ENCODE peak calls at places on chromosomes 6 and 20, in five cellular contexts. P is caudate nucleus, H is Calu3, T is ecto neural progenitor cell, S is MM.1S. L is an unnamed sample.

GRCh38 chr20:2804921-2805681 is 4.7 kb upstream of the CPXM1 start:
- DNase-seq in P (no peak), H (no peak), T (peak; percentile 66), S (no peak), L (no peak)

GRCh38 chr6:147700436-147701209 is 192.1 kb downstream of the SAMD5 start:
- DNase-seq in P (no peak), H (no peak), T (no peak), S (no peak), L (no peak)

GRCh38 chr20:23520185-23520584 is 29.3 kb downstream of the CST8 start:
- DNase-seq in P (no peak), H (no peak), T (no peak), S (no peak), L (no peak)

GRCh38 chr20:51562334-51563140 is 20.0 kb upstream of the NFATC2 start:
- DNase-seq in P (peak; percentile 55), H (peak; percentile 50), T (peak; percentile 79), S (no peak), L (peak; percentile 70)

GRCh38 chr20:12891643-12892042 is 117.1 kb upstream of the SPTLC3 start:
- DNase-seq in P (no peak), H (no peak), T (no peak), S (no peak), L (no peak)

GRCh38 chr20:3653921-3654320 is 9.3 kb downstream of the GFRA4 start:
- DNase-seq in P (no peak), H (no peak), T (no peak), S (no peak), L (no peak)

GRCh38 chr6:31614674-31615578 is at the start of gene AIF1:
- DNase-seq in P (no peak), H (no peak), T (no peak), S (no peak), L (no peak)

GRCh38 chr6:159978291-159979135 is 9.6 kb downstream of the IGF2R start:
- DNase-seq in P (no peak), H (peak; percentile 45), T (no peak), S (peak; percentile 73), L (no peak)

GRCh38 chr20:53660947-53661381 is 67.3 kb upstream of the ZNF217 start:
- DNase-seq in P (no peak), H (no peak), T (no peak), S (peak; percentile 86), L (no peak)

GRCh38 chr6:40962241-40962640 is 76.8 kb downstream of the UNC5CL start:
- DNase-seq in P (no peak), H (peak; percentile 50), T (no peak), S (peak; percentile 18), L (no peak)

GRCh38 chr6:14349507-14349906 is 231.9 kb downstream of the CD83 start:
- DNase-seq in P (no peak), H (no peak), T (no peak), S (no peak), L (no peak)

GRCh38 chr20:8800089-8800488 is 268.8 kb upstream of the PLCB4 start:
- DNase-seq in P (no peak), H (no peak), T (no peak), S (no peak), L (no peak)

GRCh38 chr20:46562009-46562372 is 11.5 kb upstream of the OCSTAMP start:
- DNase-seq in P (peak; percentile 59), H (no peak), T (no peak), S (no peak), L (no peak)

GRCh38 chr6:118770112-118770788 is 118.9 kb upstream of the CEP85L start:
- DNase-seq in P (no peak), H (no peak), T (no peak), S (no peak), L (no peak)

GRCh38 chr6:119672725-119673124 is 323.2 kb upstream of the MAN1A1 start:
- DNase-seq in P (no peak), H (no peak), T (peak; percentile 47), S (no peak), L (no peak)

GRCh38 chr20:62363920-62364851 is 2.9 kb downstream of the LAMA5 start:
- DNase-seq in P (no peak), H (peak; percentile 75), T (peak; percentile 62), S (no peak), L (no peak)

GRCh38 chr20:50478162-50479036 is 31.8 kb upstream of the PTPN1 start:
- DNase-seq in P (no peak), H (peak; percentile 64), T (peak; percentile 78), S (no peak), L (peak; percentile 71)

GRCh38 chr6:83824388-83824801 is 28.8 kb upstream of the RIPPLY2 start:
- DNase-seq in P (no peak), H (no peak), T (no peak), S (no peak), L (no peak)

GRCh38 chr6:11270030-11271027 is 37.9 kb upstream of the NEDD9 start:
- DNase-seq in P (no peak), H (no peak), T (no peak), S (no peak), L (no peak)

GRCh38 chr20:51695574-51696303 is 72.5 kb downstream of the ATP9A start:
- DNase-seq in P (no peak), H (peak; percentile 69), T (no peak), S (no peak), L (no peak)

GRCh38 chr6:160950507-160950906 is 41.1 kb upstream of the MAP3K4 start:
- DNase-seq in P (no peak), H (peak; percentile 27), T (no peak), S (no peak), L (no peak)

L was measured in endothelial cell.